ENCODE peak calls at places on chromosomes 2 and 18, in nine cellular contexts. X, V, C, T, D, B, R, I and P are unnamed samples.

GRCh38 chr18:136433-136832 is 21.9 kb upstream of the USP14 start:
- DNase-seq in T (no peak), V (no peak), B (no peak), R (no peak), I (no peak), C (no peak), X (no peak), D (no peak), P (no peak)

GRCh38 chr2:45826889-45827635 is 175.6 kb downstream of the PRKCE start:
- DNase-seq in V (peak; percentile 57), X (no peak), B (no peak), I (no peak), R (no peak), T (peak; percentile 85), D (peak; percentile 96), C (no peak), P (no peak)

GRCh38 chr18:71743634-71744033 is 800.5 kb downstream of the CBLN2 start:
- DNase-seq in I (no peak), B (no peak), V (no peak), C (no peak), R (no peak), T (no peak), D (no peak), X (no peak), P (no peak)

GRCh38 chr2:98768765-98769476 is 38.0 kb upstream of the MGAT4A start:
- DNase-seq in X (peak; percentile 32), D (peak; percentile 10), V (peak; percentile 62), C (no peak), T (no peak), B (no peak), R (peak; percentile 67), I (peak; percentile 52), P (peak; percentile 7)

GRCh38 chr18:34222025-34222395 is 2.7 kb downstream of the NOL4 start:
- DNase-seq in X (no peak), T (no peak), I (no peak), V (peak; percentile 3), D (peak; percentile 16), C (no peak), R (peak; percentile 47), B (no peak), P (no peak)

GRCh38 chr2:70513751-70514150 is 39.9 kb downstream of the TGFA start:
- DNase-seq in T (no peak), C (no peak), I (peak; percentile 2), D (no peak), R (no peak), V (no peak), X (no peak), B (no peak), P (no peak)

GRCh38 chr2:119407430-119408220 is 24.0 kb upstream of the TMEM37 start:
- DNase-seq in T (no peak), V (peak; percentile 65), I (peak; percentile 84), D (peak; percentile 76), X (peak; percentile 57), B (no peak), R (no peak), C (peak; percentile 64), P (peak; percentile 53)

GRCh38 chr2:105604938-105605337 is 139.8 kb upstream of the NCK2 start:
- DNase-seq in V (no peak), D (no peak), C (no peak), T (no peak), X (no peak), B (no peak), I (peak; percentile 27), R (no peak), P (no peak)

GRCh38 chr2:56871641-56872040 is 687.9 kb downstream of the CCDC85A start:
- DNase-seq in C (no peak), T (no peak), B (no peak), R (no peak), D (no peak), I (peak; percentile 3), V (no peak), X (no peak), P (no peak)

GRCh38 chr2:101041413-101041812 is 39.3 kb downstream of the RPL31 start:
- DNase-seq in I (no peak), R (no peak), D (peak; percentile 30), T (no peak), X (no peak), V (no peak), B (no peak), C (no peak), P (no peak)

GRCh38 chr18:56522826-56523225 is 115.6 kb downstream of the TXNL1 start:
- DNase-seq in T (no peak), R (no peak), C (no peak), D (peak; percentile 23), B (no peak), V (peak; percentile 36), I (peak; percentile 13), X (no peak), P (no peak)

GRCh38 chr18:45719106-45719505 is 4.9 kb upstream of the SLC14A1 start:
- DNase-seq in B (no peak), T (no peak), C (no peak), D (no peak), V (no peak), I (no peak), X (no peak), R (no peak), P (no peak)

DNA sequence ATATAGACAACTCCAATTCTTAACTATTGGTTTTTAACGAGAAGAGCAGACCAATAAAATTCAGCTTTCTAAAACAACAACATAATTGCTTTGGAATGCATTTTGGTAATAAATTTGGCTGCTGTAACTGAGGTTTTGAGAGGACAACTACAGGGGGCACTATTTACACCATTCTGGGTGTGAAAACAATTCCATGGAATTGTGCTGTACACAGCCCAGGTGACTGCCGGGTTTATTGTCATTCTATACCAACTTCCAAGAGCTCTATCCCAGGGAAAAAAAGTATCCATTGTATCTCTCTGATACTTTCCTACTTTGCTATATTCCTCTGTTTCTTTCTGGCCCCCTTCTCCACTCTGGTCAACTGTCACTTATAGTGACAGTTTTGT is 38.4 kb downstream of the IRS1 start:
- DNase-seq in I (no peak), T (no peak), B (no peak), V (no peak), X (no peak), R (no peak), D (no peak), C (no peak), P (no peak)
- TF ChIP-seq CTCF in I (peak; percentile 21), T (no peak), B (no peak), V (no peak), X (no peak), R (no peak), D (no peak), C (no peak), P (no peak)

DNA sequence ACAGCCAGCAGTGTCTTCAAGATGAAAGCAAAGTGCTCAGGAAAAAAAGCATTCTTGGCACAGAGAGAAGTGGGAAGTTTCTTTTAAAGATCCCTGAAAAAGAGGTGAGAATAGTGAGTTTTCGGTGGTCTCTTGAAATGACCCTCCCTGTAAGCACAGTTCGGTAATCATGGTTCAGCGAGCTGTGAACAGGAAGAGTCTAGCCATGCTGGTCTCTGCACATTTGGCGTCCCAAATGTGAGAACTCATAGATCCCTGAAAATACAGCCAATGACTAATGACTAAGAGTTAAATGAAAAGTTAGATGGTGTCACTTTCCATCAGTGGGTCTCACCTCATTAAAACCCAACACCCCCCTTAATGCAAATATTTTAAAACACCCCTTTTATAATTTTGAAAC is 3.4 kb downstream of the IL1R1 start:
- DNase-seq in B (no peak), X (no peak), V (no peak), D (no peak), C (no peak), T (no peak), I (no peak), R (no peak), P (no peak)
- H3K4me3 ChIP-seq in B (no peak overlapping the region), X (no peak overlapping the region), V (no peak overlapping the region), D (no peak overlapping the region), C (no peak overlapping the region), T (no peak overlapping the region), I (no peak overlapping the region), R (no peak overlapping the region), P (no peak overlapping the region)

GRCh38 chr2:221454459-221455105 is 117.5 kb downstream of the EPHA4 start:
- DNase-seq in D (no peak), C (no peak), R (no peak), T (no peak), B (no peak), I (no peak), X (no peak), V (no peak), P (no peak)
- TF ChIP-seq CTCF in D (no peak), C (no peak), R (no peak), T (no peak), B (no peak), I (no peak), X (no peak), V (no peak), P (no peak)

GRCh38 chr2:10354399-10354798 is 51.7 kb downstream of the HPCAL1 start:
- DNase-seq in C (no peak), B (no peak), T (no peak), V (no peak), X (no peak), I (no peak), D (no peak), R (no peak), P (no peak)
- H3K4me3 ChIP-seq in C (no peak overlapping the region), B (no peak overlapping the region), T (no peak overlapping the region), V (no peak overlapping the region), X (no peak overlapping the region), I (no peak overlapping the region), D (no peak overlapping the region), R (no peak overlapping the region), P (no peak overlapping the region)

GRCh38 chr2:185633621-185634020 is 105.0 kb upstream of the FSIP2 start:
- DNase-seq in I (no peak), T (no peak), V (no peak), R (no peak), B (no peak), D (no peak), C (no peak), X (no peak), P (no peak)

GRCh38 chr2:185625604-185626003 is 113.0 kb upstream of the FSIP2 start:
- DNase-seq in X (no peak), R (no peak), I (no peak), V (no peak), D (no peak), B (no peak), T (no peak), C (no peak), P (no peak)

DNA sequence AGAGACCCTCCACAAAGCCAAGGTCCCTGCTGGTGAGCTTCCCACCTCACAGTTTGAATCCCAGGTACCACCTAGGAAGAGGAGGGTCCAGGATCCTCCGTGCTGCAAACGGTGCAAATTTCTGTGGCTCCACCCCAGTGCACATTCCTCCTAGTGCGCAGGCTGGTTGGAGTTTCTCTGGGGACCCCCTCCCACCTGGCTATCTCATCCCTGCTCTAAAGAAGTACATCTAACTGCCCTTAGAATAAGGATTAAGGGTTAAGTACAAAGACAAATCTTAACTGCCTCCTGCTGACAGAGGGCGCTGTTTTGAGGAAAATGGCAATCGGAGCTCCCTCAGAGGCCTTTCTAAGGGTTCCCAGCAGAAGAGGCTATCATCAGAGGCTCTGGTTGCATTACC is 109.6 kb upstream of the FSIP2 start:
- DNase-seq in D (no peak), I (peak; percentile 1), X (no peak), T (no peak), V (no peak), R (no peak), C (no peak), B (no peak), P (peak; percentile 4)
- TF ChIP-seq CTCF in D (no peak), I (peak; percentile 15), X (peak; percentile 57), T (no peak), V (no peak), R (no peak), C (no peak), B (no peak), P (peak; percentile 40)

GRCh38 chr2:9307505-9307904 is 100.9 kb downstream of the ASAP2 start:
- DNase-seq in T (no peak), C (no peak), V (no peak), B (no peak), I (no peak), X (no peak), D (no peak), R (no peak), P (no peak)
- H3K4me3 ChIP-seq in T (no peak overlapping the region), C (no peak overlapping the region), V (no peak overlapping the region), B (no peak overlapping the region), I (no peak overlapping the region), X (no peak overlapping the region), D (no peak overlapping the region), R (no peak overlapping the region), P (no peak overlapping the region)